ENCODE peak calls at places on chromosomes 5 and 9, in six cellular contexts. O is cardiac muscle cell, T is glutamatergic neuron, A is stomach, C is H1, S is left ventricle myocardium inferior. G is an unnamed sample.

GRCh38 chr9:125486576-125486975 is 220.4 kb downstream of the MAPKAP1 start:
- DNase-seq in O (no peak), T (no peak), A (no peak), C (no peak), S (peak; percentile 71), G (no peak)

GRCh38 chr5:176776141-176776865 is 34.1 kb upstream of the UNC5A start:
- DNase-seq in S (no peak), C (peak; percentile 39), A (no peak), O (no peak), T (no peak), G (no peak)

GRCh38 chr5:131355972-131356528 is 92.2 kb downstream of the CDC42SE2 start:
- DNase-seq in O (peak; percentile 44), S (no peak), C (no peak), A (no peak), T (no peak), G (peak; percentile 21)

GRCh38 chr9:106859957-106860715 is 2.8 kb upstream of the ZNF462 start:
- DNase-seq in S (peak; percentile 28), C (peak; percentile 83), T (peak; percentile 81), O (peak; percentile 57), A (no peak), G (no peak)

GRCh38 chr5:139637438-139638089 is 10.6 kb upstream of the CXXC5 start:
- DNase-seq in T (peak; percentile 94), S (peak; percentile 89), C (peak; percentile 85), O (peak; percentile 84), A (peak; percentile 83), G (no peak)

GRCh38 chr5:139942243-139942642 is 100.9 kb downstream of the NRG2 start:
- DNase-seq in T (no peak), O (no peak), S (no peak), C (no peak), A (no peak), G (no peak)

GRCh38 chr5:19002111-19002510 is 985.9 kb downstream of the CDH18 start:
- DNase-seq in S (no peak), T (no peak), O (no peak), C (no peak), A (no peak), G (no peak)

GRCh38 chr9:114389612-114390368 is 2.0 kb upstream of the AKNA start:
- DNase-seq in O (no peak), T (no peak), A (no peak), S (no peak), C (no peak), G (no peak)

GRCh38 chr5:26415987-26416386 is 622.4 kb downstream of the CDH9 start:
- DNase-seq in O (no peak), C (no peak), S (no peak), A (no peak), T (no peak), G (no peak)

GRCh38 chr5:12274236-12274635 is 370.0 kb upstream of the CTNND2 start:
- DNase-seq in O (no peak), C (no peak), T (no peak), S (no peak), A (no peak), G (no peak)

GRCh38 chr5:172243302-172243701 is 40.3 kb downstream of the UBTD2 start:
- DNase-seq in C (no peak), S (no peak), T (no peak), A (no peak), O (no peak), G (no peak)

GRCh38 chr9:17742065-17742464 is 163.2 kb downstream of the SH3GL2 start:
- DNase-seq in T (no peak), S (no peak), C (no peak), A (no peak), O (no peak), G (no peak)

GRCh38 chr5:138491669-138492551 is 26.6 kb downstream of the EGR1 start:
- DNase-seq in T (peak; percentile 60), O (peak; percentile 96), S (peak; percentile 92), A (peak; percentile 93), C (peak; percentile 82), G (no peak)

GRCh38 chr5:149310947-149311675 is 34.2 kb upstream of the GRPEL2 start:
- DNase-seq in A (no peak), C (no peak), S (no peak), T (no peak), O (peak; percentile 89), G (no peak)

GRCh38 chr5:153067869-153068268 is 422.6 kb upstream of the GRIA1 start:
- DNase-seq in S (no peak), A (no peak), T (no peak), O (no peak), C (no peak), G (no peak)

GRCh38 chr5:143183989-143184388 is 219.5 kb downstream of the NR3C1 start:
- DNase-seq in T (no peak), C (no peak), A (no peak), S (no peak), O (no peak), G (no peak)

GRCh38 chr5:171314728-171315385 is 5.8 kb downstream of the TLX3 start:
- DNase-seq in C (peak; percentile 65), O (peak; percentile 47), S (peak; percentile 38), T (peak; percentile 58), A (no peak), G (no peak)

GRCh38 chr5:171397599-171397998 is 9.9 kb downstream of the NPM1 start:
- DNase-seq in A (no peak), S (no peak), T (no peak), C (no peak), O (no peak), G (no peak)

GRCh38 chr5:138440226-138441073 is 1.6 kb downstream of the REEP2 start:
- DNase-seq in C (no peak), A (no peak), T (no peak), O (no peak), S (no peak), G (no peak)

GRCh38 chr5:80255425-80255751 is 460 bp downstream of the SERINC5 start:
- DNase-seq in O (peak; percentile 68), S (peak; percentile 69), T (peak; percentile 73), A (peak; percentile 73), C (no peak), G (no peak)

GRCh38 chr9:98860871-98861293 is 53.4 kb downstream of the GALNT12 start:
- DNase-seq in T (no peak), C (no peak), A (peak; percentile 31), S (peak; percentile 74), O (peak; percentile 92), G (peak; percentile 73)

GRCh38 chr5:73135429-73136276 is 15.3 kb downstream of the TMEM171 start:
- DNase-seq in A (no peak), C (no peak), S (no peak), O (peak; percentile 48), T (no peak), G (no peak)

GRCh38 chr5:144191461-144191860 is 20.8 kb downstream of the KCTD16 start:
- DNase-seq in O (no peak), A (no peak), T (no peak), S (no peak), C (no peak), G (no peak)

GRCh38 chr9:81548911-81549310 is 140.4 kb downstream of the TLE1 start:
- DNase-seq in C (no peak), T (no peak), A (no peak), S (no peak), O (no peak), G (no peak)

GRCh38 chr9:127018935-127019334 is 103.5 kb downstream of the ANGPTL2 start:
- DNase-seq in S (no peak), A (no peak), T (no peak), C (no peak), O (peak; percentile 62), G (no peak)

GRCh38 chr9:81374881-81375280 is 314.5 kb downstream of the TLE1 start:
- DNase-seq in C (no peak), O (peak; percentile 57), A (no peak), S (no peak), T (no peak), G (no peak)

GRCh38 chr5:133347039-133347438 is 265.3 kb downstream of the FSTL4 start:
- DNase-seq in O (no peak), S (no peak), A (no peak), T (no peak), C (no peak), G (no peak)
- TF ChIP-seq CTCF in O (no peak), S (peak; percentile 45), A (no peak), T (no peak), C (peak; percentile 38), G (no peak)

DNA sequence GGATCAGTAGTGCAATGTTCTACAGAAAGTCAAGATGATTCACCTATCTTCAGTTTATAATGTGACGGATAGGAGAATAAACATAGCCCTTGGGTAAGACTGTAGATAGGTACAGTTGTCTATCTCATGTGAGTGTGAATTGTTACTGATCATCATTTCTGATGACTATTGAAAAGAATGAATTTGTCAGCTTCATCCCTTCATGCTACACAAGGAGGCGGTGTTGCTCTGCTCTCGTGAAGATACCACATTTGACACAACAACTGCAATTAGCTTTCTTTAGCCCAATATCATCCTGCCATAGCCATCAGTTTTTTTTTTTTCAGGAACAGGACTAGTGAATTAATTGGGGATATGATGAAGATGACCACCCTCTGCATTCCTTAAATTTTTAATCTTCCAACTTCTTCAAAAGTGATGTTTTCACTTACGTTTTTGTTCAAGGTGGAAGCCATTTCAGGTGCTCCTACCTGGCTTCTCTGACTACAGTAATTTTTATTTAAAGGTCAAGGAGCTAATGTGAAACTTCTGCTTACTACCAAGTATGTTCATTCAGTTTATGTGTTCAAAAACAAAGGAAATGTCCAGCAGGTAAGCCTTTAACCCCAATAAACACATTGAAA is 152.9 kb upstream of the MOCS2 start:
- DNase-seq in O (peak; percentile 80), C (no peak), S (no peak), T (peak; percentile 19), A (peak; percentile 27), G (no peak)
- TF ChIP-seq CTCF in O (peak; percentile 73), C (peak; percentile 63), S (peak; percentile 50), T (peak; percentile 15), A (no peak), G (peak; percentile 68)

GRCh38 chr5:88821161-88821560 is 61.8 kb downstream of the MEF2C start:
- DNase-seq in T (no peak), C (no peak), O (no peak), A (no peak), S (no peak), G (no peak)
- TF ChIP-seq CTCF in T (no peak), C (no peak), O (no peak), A (no peak), S (no peak), G (no peak)

DNA sequence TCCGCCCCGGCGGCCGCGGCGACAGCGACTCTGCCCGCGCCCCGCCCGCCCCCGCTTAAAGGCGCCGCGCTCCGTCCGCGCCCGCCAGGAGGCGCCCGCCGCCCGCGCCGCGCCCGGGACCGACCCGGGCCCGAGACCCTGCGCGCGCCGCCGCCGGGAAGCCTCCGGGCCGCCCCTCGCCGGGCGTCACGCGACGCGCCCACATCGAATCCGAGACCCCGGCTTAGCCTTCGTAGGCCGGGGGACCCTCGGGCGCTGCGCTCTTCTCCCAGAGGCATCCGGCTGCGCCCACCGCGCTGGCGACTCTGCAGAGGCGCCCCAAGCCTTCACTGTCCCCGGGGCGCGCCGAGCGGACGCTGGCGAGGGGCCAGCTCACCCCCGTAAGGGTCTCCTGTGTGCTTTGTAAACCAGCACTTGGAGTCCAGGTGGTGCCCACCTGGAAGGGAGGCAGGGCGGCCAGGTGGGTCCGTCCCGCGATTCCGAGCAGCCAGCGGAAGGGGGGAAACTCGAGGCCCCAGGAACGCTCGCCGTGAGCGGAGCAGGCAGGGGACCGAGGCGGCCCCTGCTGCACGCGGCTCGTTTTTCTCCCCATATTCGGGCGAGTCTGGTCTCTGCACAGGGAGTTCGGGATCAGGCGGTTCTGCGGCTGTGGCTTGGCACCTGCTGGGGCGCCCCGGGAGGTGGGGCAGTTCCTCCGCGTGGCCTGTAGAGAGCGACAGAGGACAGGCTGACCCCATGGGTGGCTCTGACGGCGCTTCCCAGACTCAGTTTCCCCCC is 432 bp upstream of the ABCA2 start:
- DNase-seq in A (peak; percentile 78), T (peak; percentile 76), C (peak; percentile 77), O (peak; percentile 30), S (peak; percentile 77), G (no peak)
- TF ChIP-seq CTCF in A (no peak), T (no peak), C (peak; percentile 53), O (peak; percentile 19), S (no peak), G (peak; percentile 53)

GRCh38 chr5:8993031-8993430 is 552.8 kb downstream of the SEMA5A start:
- DNase-seq in O (peak; percentile 36), C (no peak), S (no peak), A (no peak), T (no peak), G (no peak)
- TF ChIP-seq CTCF in O (peak; percentile 60), C (peak; percentile 47), S (no peak), A (no peak), T (peak; percentile 72), G (peak; percentile 37)

G was measured in AG04449.